ENCODE peak calls at places on chromosomes 7 and 10, in eight cellular contexts. I is H9, Y is neural progenitor cell, F is astrocyte, V is fibroblast of lung, C is hepatocyte, D is IMR-90, O is GM23338. J is an unnamed sample.

GRCh38 chr7:87316846-87317545 is 28.5 kb upstream of the CROT start:
- DNase-seq in I (no peak), O (no peak), C (no peak), F (peak; percentile 82), D (peak; percentile 99), Y (peak; percentile 9), V (peak; percentile 95), J (no peak)

GRCh38 chr10:108422286-108422685 is 1257.8 kb upstream of the SORCS1 start:
- DNase-seq in V (no peak), Y (no peak), C (no peak), F (no peak), D (no peak), O (no peak), I (no peak), J (no peak)

GRCh38 chr7:8751557-8752231 is 318.3 kb downstream of the NXPH1 start:
- DNase-seq in C (no peak), F (no peak), I (no peak), Y (no peak), V (no peak), O (no peak), D (no peak), J (no peak)

GRCh38 chr10:96321822-96322221 is 17.6 kb downstream of the DNTT start:
- DNase-seq in Y (no peak), C (no peak), F (no peak), D (no peak), I (peak; percentile 66), V (no peak), O (peak; percentile 79), J (no peak)

GRCh38 chr7:94040254-94040653 is 36.1 kb upstream of the BET1 start:
- DNase-seq in O (no peak), D (no peak), V (no peak), C (peak; percentile 11), Y (peak; percentile 27), I (no peak), F (no peak), J (no peak)

GRCh38 chr10:7525314-7526016 is 114.6 kb upstream of the SFMBT2 start:
- DNase-seq in V (peak; percentile 87), I (peak; percentile 47), O (peak; percentile 87), F (peak; percentile 27), C (peak; percentile 88), D (peak; percentile 66), Y (peak; percentile 84), J (peak; percentile 64)

GRCh38 chr7:104328308-104328969 is at the start of gene LHFPL3:
- DNase-seq in D (no peak), Y (peak; percentile 72), C (peak; percentile 10), F (no peak), V (no peak), I (peak; percentile 58), O (peak; percentile 74), J (peak; percentile 48)

GRCh38 chr10:3635248-3635647 is 149.8 kb downstream of the KLF6 start:
- DNase-seq in Y (no peak), D (no peak), O (no peak), V (no peak), F (no peak), C (no peak), I (no peak), J (no peak)

GRCh38 chr7:44075296-44076075 is 6.8 kb downstream of the POLM start:
- DNase-seq in Y (no peak), O (no peak), F (no peak), I (no peak), D (no peak), V (no peak), C (no peak), J (no peak)

GRCh38 chr10:107474650-107475049 is 310.1 kb upstream of the SORCS1 start:
- DNase-seq in O (no peak), C (no peak), I (no peak), D (no peak), V (no peak), F (no peak), Y (no peak), J (no peak)

GRCh38 chr10:80253266-80253962 is 36.0 kb downstream of the MAT1A start:
- DNase-seq in V (no peak), D (no peak), Y (no peak), C (no peak), O (no peak), F (no peak), I (no peak), J (no peak)

GRCh38 chr10:126262971-126263370 is 125.3 kb downstream of the ADAM12 start:
- DNase-seq in I (no peak), Y (no peak), O (no peak), F (no peak), D (no peak), C (no peak), V (no peak), J (no peak)

GRCh38 chr10:102802920-102803534 is 34.2 kb downstream of the CYP17A1 start:
- DNase-seq in Y (no peak), V (peak; percentile 81), C (peak; percentile 38), D (peak; percentile 99), I (peak; percentile 83), F (peak; percentile 96), O (peak; percentile 73), J (no peak)

GRCh38 chr7:68729361-68729760 is 868.9 kb upstream of the AUTS2 start:
- DNase-seq in C (no peak), V (no peak), O (no peak), D (no peak), Y (peak; percentile 14), F (no peak), I (no peak), J (no peak)

GRCh38 chr10:89392974-89393373 is 551 bp downstream of the IFIT1 start:
- DNase-seq in O (no peak), D (peak; percentile 92), V (peak; percentile 95), Y (no peak), C (peak; percentile 76), I (no peak), F (peak; percentile 87), J (no peak)

GRCh38 chr7:131021902-131022301 is 287.9 kb upstream of the KLF14 start:
- DNase-seq in V (no peak), O (no peak), Y (no peak), C (no peak), I (no peak), D (no peak), F (no peak), J (no peak)

GRCh38 chr7:123958186-123958703 is 33.2 kb downstream of the SPAM1 start:
- DNase-seq in I (no peak), Y (no peak), C (no peak), F (no peak), V (peak; percentile 16), D (no peak), O (no peak), J (no peak)

GRCh38 chr7:20199015-20199737 is 18.0 kb downstream of the MACC1 start:
- DNase-seq in D (peak; percentile 87), Y (no peak), O (no peak), V (peak; percentile 79), I (no peak), C (peak; percentile 37), F (peak; percentile 79), J (no peak)

GRCh38 chr7:137195996-137196395 is 147.5 kb downstream of the PTN start:
- DNase-seq in Y (no peak), C (no peak), O (no peak), D (no peak), I (no peak), F (no peak), V (no peak), J (no peak)

GRCh38 chr7:108093903-108094302 is 36.3 kb downstream of the LAMB4 start:
- DNase-seq in Y (no peak), F (peak; percentile 37), D (peak; percentile 23), O (no peak), V (peak; percentile 68), I (no peak), C (no peak), J (no peak)

GRCh38 chr7:99014113-99014985 is 129.6 kb downstream of the SMURF1 start:
- DNase-seq in C (no peak), I (no peak), O (no peak), F (no peak), V (no peak), Y (no peak), D (no peak), J (no peak)

GRCh38 chr7:71486856-71487628 is 355.1 kb downstream of the GALNT17 start:
- DNase-seq in C (peak; percentile 42), Y (no peak), F (peak; percentile 73), D (no peak), O (no peak), V (peak; percentile 65), I (no peak), J (no peak)

GRCh38 chr7:80491462-80491861 is 20.4 kb downstream of the GNAT3 start:
- DNase-seq in Y (no peak), F (no peak), V (no peak), D (no peak), I (no peak), O (no peak), C (no peak), J (no peak)

GRCh38 chr10:11993834-11994468 is 48.7 kb downstream of the UPF2 start:
- DNase-seq in I (no peak), V (no peak), Y (no peak), O (no peak), C (no peak), D (no peak), F (no peak), J (no peak)
- H2AFZ ChIP-seq in I (no peak overlapping the region), V (no peak overlapping the region), Y (no peak overlapping the region), O (no peak overlapping the region), C (no peak overlapping the region), D (no peak overlapping the region), F (no peak overlapping the region), J (no peak overlapping the region)

DNA sequence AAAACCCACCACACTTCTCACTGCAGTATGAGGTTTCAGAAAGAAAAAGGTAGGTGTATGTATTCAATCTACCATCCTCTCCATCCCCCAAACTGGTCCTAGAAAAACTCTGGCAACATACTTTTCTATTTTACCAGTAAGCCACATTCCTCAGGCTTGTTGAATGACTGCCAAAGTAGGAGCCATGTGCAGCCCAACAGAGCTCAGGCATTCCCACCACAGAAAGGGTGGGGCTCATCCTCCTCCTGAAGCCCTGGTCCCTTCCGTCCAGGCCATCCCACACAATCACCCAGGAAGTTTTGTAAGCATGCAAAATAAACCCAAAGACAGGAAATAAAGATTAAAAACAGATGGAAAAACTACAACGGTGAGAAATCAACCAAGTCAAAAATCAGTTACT is 57.2 kb downstream of the MAD1L1 start:
- DNase-seq in V (peak; percentile 96), Y (no peak), D (peak; percentile 97), O (peak; percentile 33), F (peak; percentile 98), C (peak; percentile 62), I (no peak), J (no peak)
- H2AFZ ChIP-seq in V (no peak overlapping the region), Y (no peak overlapping the region), D (no peak overlapping the region), O (no peak overlapping the region), F (no peak overlapping the region), C (no peak overlapping the region), I (no peak overlapping the region), J (no peak overlapping the region)

GRCh38 chr10:36141786-36142560 is 499.9 kb upstream of the FZD8 start:
- DNase-seq in D (no peak), F (no peak), V (no peak), O (no peak), Y (no peak), I (no peak), C (no peak), J (no peak)
- H2AFZ ChIP-seq in D (no peak overlapping the region), F (peak overlapping the region; percentile 36), V (no peak overlapping the region), O (peak overlapping the region; percentile 67), Y (peak overlapping the region; percentile 23), I (peak overlapping the region; percentile 15), C (no peak overlapping the region), J (no peak overlapping the region)

DNA sequence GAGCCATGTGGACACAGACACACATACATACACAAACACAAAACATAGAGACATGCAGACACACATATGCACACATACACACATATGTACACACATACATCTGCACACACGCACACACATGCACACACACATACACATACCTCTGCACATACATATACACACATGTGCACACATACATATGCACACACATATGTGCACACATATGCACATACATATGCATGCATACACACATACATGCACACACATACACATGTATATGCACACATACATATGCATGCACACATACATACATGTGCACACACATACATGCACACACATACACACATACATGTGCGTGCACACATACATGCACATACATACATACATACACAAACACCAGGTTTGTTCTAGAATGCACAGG is 236.3 kb upstream of the FOXK1 start:
- DNase-seq in D (no peak), Y (no peak), O (no peak), F (no peak), I (no peak), C (no peak), V (no peak), J (no peak)
- H2AFZ ChIP-seq in D (no peak overlapping the region), Y (no peak overlapping the region), O (no peak overlapping the region), F (no peak overlapping the region), I (no peak overlapping the region), C (no peak overlapping the region), V (no peak overlapping the region), J (no peak overlapping the region)